ENCODE peak calls at places on chromosomes 7 and 10, in six cellular contexts. Z is aorta, A is tibial artery, W is endodermal cell, N is MM.1S, Y is left ventricle myocardium inferior. S is an unnamed sample.

GRCh38 chr7:30752979-30753378 is 1.0 kb downstream of the INMT start:
- DNase-seq in Z (peak; percentile 87), A (peak; percentile 85), W (no peak), N (no peak), Y (peak; percentile 86), S (peak; percentile 69)

GRCh38 chr10:132065491-132066105 is at the start of gene JAKMIP3:
- DNase-seq in Z (peak; percentile 72), A (peak; percentile 74), W (peak; percentile 80), N (no peak), Y (no peak), S (peak; percentile 88)

GRCh38 chr7:91193141-91193540 is 71.1 kb upstream of the FZD1 start:
- DNase-seq in Z (no peak), A (no peak), W (no peak), N (no peak), Y (no peak), S (peak; percentile 19)

GRCh38 chr10:6753644-6754043 is 173.6 kb upstream of the PRKCQ start:
- DNase-seq in Z (no peak), A (no peak), W (peak; percentile 81), N (no peak), Y (no peak), S (no peak)

GRCh38 chr10:129514568-129515451 is 47.8 kb downstream of the MGMT start:
- DNase-seq in Z (no peak), A (no peak), W (no peak), N (no peak), Y (no peak), S (no peak)

GRCh38 chr10:47384148-47384921 is at the start of gene ZNF488:
- DNase-seq in Z (peak; percentile 94), A (peak; percentile 91), W (peak; percentile 95), N (peak; percentile 87), Y (peak; percentile 86), S (peak; percentile 70)

GRCh38 chr7:157391036-157391710 is 54.4 kb downstream of the DNAJB6 start:
- DNase-seq in Z (peak; percentile 39), A (no peak), W (no peak), N (no peak), Y (no peak), S (no peak)

GRCh38 chr7:22435720-22436119 is 64.3 kb downstream of the STEAP1B start:
- DNase-seq in Z (no peak), A (no peak), W (no peak), N (no peak), Y (no peak), S (no peak)

GRCh38 chr10:80104066-80104926 is 25.8 kb downstream of the TMEM254 start:
- DNase-seq in Z (no peak), A (no peak), W (no peak), N (no peak), Y (no peak), S (peak; percentile 49)

GRCh38 chr7:111561659-111561908 is 708 bp downstream of the IMMP2L start:
- DNase-seq in Z (no peak), A (no peak), W (no peak), N (no peak), Y (no peak), S (no peak)

GRCh38 chr7:69782917-69783684 is 184.8 kb downstream of the AUTS2 start:
- DNase-seq in Z (no peak), A (peak; percentile 70), W (no peak), N (no peak), Y (peak; percentile 45), S (peak; percentile 70)

GRCh38 chr10:2978111-2978510 is 89.2 kb upstream of the PFKP start:
- DNase-seq in Z (no peak), A (no peak), W (no peak), N (no peak), Y (no peak), S (peak; percentile 75)

GRCh38 chr10:29119374-29119773 is 169.5 kb upstream of the LYZL1 start:
- DNase-seq in Z (no peak), A (no peak), W (peak; percentile 93), N (peak; percentile 48), Y (peak; percentile 19), S (no peak)

GRCh38 chr7:127677433-127678230 is 25.6 kb downstream of the SND1 start:
- DNase-seq in Z (no peak), A (no peak), W (no peak), N (no peak), Y (no peak), S (no peak)

GRCh38 chr7:127680983-127681382 is 29.0 kb downstream of the SND1 start:
- DNase-seq in Z (no peak), A (no peak), W (no peak), N (no peak), Y (no peak), S (no peak)

GRCh38 chr7:127678330-127678729 is 26.3 kb downstream of the SND1 start:
- DNase-seq in Z (no peak), A (no peak), W (no peak), N (no peak), Y (no peak), S (no peak)

GRCh38 chr7:127682140-127682539 is 30.1 kb downstream of the SND1 start:
- DNase-seq in Z (no peak), A (no peak), W (no peak), N (no peak), Y (no peak), S (no peak)

GRCh38 chr7:127678947-127679346 is 27.0 kb downstream of the SND1 start:
- DNase-seq in Z (no peak), A (no peak), W (no peak), N (no peak), Y (no peak), S (peak; percentile 49)
- H3K27ac ChIP-seq in Z (no peak overlapping the region), A (no peak overlapping the region), W (no peak overlapping the region), N (no peak overlapping the region), Y (no peak overlapping the region), S (no peak overlapping the region)

DNA sequence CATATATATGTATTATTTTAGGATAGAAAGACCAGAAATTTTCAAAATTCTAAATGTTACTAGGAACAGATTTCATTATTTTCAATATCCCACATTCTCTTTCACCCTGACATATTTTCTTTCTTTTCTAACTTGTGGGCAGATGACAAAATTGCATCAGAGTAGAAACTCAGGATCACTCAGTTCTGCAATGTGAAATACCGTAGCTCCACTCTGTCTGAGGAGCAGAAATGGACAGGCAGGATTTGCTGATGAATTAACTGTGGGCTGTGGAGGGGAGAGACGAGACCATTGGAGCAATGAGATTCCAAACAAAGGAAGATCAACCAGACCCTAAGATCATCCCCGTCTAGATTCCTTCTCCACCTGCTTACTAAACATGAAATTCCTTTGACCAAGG is 37.0 kb upstream of the SVOPL start:
- DNase-seq in Z (no peak), A (no peak), W (no peak), N (no peak), Y (no peak), S (no peak)
- H3K27ac ChIP-seq in Z (no peak overlapping the region), A (no peak overlapping the region), W (no peak overlapping the region), N (no peak overlapping the region), Y (no peak overlapping the region), S (no peak overlapping the region)

GRCh38 chr7:134788191-134788590 is 8.8 kb downstream of the CALD1 start:
- DNase-seq in Z (no peak), A (no peak), W (no peak), N (no peak), Y (no peak), S (no peak)

GRCh38 chr7:134787064-134787463 is 7.6 kb downstream of the CALD1 start:
- DNase-seq in Z (no peak), A (no peak), W (no peak), N (no peak), Y (no peak), S (no peak)

GRCh38 chr7:134787720-134788119 is 8.3 kb downstream of the CALD1 start:
- DNase-seq in Z (no peak), A (no peak), W (no peak), N (no peak), Y (no peak), S (no peak)

GRCh38 chr7:134792968-134793367 is 13.5 kb downstream of the CALD1 start:
- DNase-seq in Z (no peak), A (peak; percentile 91), W (no peak), N (no peak), Y (peak; percentile 48), S (peak; percentile 80)

GRCh38 chr7:134789967-134790685 is 10.7 kb downstream of the CALD1 start:
- DNase-seq in Z (no peak), A (no peak), W (peak; percentile 51), N (no peak), Y (no peak), S (peak; percentile 83)
- H3K27ac ChIP-seq in Z (peak overlapping the region; percentile 89), A (peak overlapping the region; percentile 89), W (no peak overlapping the region), N (no peak overlapping the region), Y (peak overlapping the region; percentile 89), S (peak overlapping the region; percentile 31)

GRCh38 chr10:87092356-87092860 is 2.2 kb downstream of the GLUD1 start:
- DNase-seq in Z (no peak), A (no peak), W (no peak), N (no peak), Y (no peak), S (peak; percentile 42)
- H3K27ac ChIP-seq in Z (no peak overlapping the region), A (peak overlapping the region; percentile 99), W (no peak overlapping the region), N (peak overlapping the region; percentile 69), Y (peak overlapping the region; percentile 99), S (peak overlapping the region; percentile 83)

DNA sequence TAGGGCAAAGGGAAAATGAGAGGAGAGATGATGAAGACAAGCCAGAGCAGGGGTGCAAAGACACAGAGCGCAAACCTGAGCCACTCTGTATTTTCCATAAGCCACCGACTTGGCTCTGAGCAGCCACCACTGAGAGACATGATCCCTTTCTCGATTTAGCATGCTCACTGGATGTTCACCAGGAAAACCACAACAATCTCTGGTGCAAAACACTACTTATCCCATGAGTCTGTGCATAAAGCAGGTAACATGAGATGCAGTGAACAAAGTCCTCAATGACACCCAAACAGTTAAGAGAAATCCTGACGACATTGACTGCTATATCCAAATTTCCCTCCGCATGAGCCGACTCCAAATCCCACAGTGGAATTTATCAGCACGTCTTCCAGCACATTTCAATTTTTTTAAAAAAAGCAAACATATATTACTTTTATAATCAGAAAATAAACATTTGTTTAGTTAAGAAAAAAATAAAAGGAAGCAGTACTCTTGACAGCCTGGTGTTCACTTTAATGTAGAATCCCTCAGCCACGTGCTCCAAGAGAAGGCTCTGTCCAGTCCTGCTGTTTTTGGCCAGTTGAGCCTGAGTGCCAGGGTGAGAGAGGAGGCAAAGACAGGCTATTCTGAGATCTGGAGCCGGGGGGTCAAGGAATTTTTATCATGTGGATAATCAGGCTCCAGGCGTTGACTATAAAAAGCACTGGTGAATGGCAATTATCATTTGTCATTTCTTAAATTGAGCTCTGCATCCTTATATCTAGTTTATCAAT is 238.4 kb downstream of the KCNMA1 start:
- DNase-seq in Z (no peak), A (no peak), W (no peak), N (no peak), Y (no peak), S (no peak)
- H3K27ac ChIP-seq in Z (no peak overlapping the region), A (peak overlapping the region; percentile 41), W (no peak overlapping the region), N (no peak overlapping the region), Y (no peak overlapping the region), S (no peak overlapping the region)